ENCODE peak calls at places on chromosomes 1 and 21, in six cellular contexts. D is left lung; X is natural killer cell; H is naive thymus-derived CD8-positive, alpha-beta T cell; K is activated CD8-positive, alpha-beta T cell treated with anti-CD3 and anti-CD28 coated beads for 36 hours; W is activated CD8-positive, alpha-beta memory T cell treated with anti-CD3 and anti-CD28 coated beads, Interleukin-2, amount 10 ng/mL, durations not matched to agents 7 days and 5 days. L is an unnamed sample.

GRCh38 chr1:178168535-178168934 is 74.6 kb downstream of the RASAL2 start:
- ATAC-seq in D (peak), X (no peak), H (no peak), K (no peak), W (no peak), L (no peak)

GRCh38 chr1:163974120-163974519 is 584.9 kb upstream of the PBX1 start:
- ATAC-seq in D (no peak), X (no peak), H (no peak), K (no peak), W (no peak), L (no peak)

GRCh38 chr1:62967031-62967430 is 183.1 kb downstream of the ATG4C start:
- ATAC-seq in D (no peak), X (no peak), H (no peak), K (no peak), W (no peak), L (no peak)

GRCh38 chr1:114462341-114462740 is 48.7 kb downstream of the TRIM33 start:
- ATAC-seq in D (no peak), X (no peak), H (no peak), K (no peak), W (no peak), L (no peak)

GRCh38 chr1:79959635-79960034 is 953.1 kb upstream of the ADGRL4 start:
- ATAC-seq in D (no peak), X (no peak), H (no peak), K (no peak), W (no peak), L (no peak)

GRCh38 chr1:99580451-99580850 is 65.5 kb upstream of the PALMD start:
- ATAC-seq in D (no peak), X (no peak), H (no peak), K (no peak), W (no peak), L (no peak)

GRCh38 chr1:154842635-154843034 is 27.4 kb downstream of the KCNN3 start:
- ATAC-seq in D (no peak), X (no peak), H (no peak), K (no peak), W (no peak), L (no peak)

GRCh38 chr1:237211031-237211430 is 169.0 kb downstream of the RYR2 start:
- ATAC-seq in D (no peak), X (no peak), H (no peak), K (no peak), W (no peak), L (no peak)

GRCh38 chr1:87812881-87813577 is 484.3 kb downstream of the LMO4 start:
- ATAC-seq in D (no peak), X (no peak), H (no peak), K (no peak), W (no peak), L (peak)

GRCh38 chr21:38486705-38487104 is 11.6 kb downstream of the ERG start:
- ATAC-seq in D (peak), X (no peak), H (no peak), K (no peak), W (no peak), L (no peak)

GRCh38 chr1:203592156-203592555 is 34.5 kb upstream of the ATP2B4 start:
- ATAC-seq in D (peak), X (no peak), H (no peak), K (no peak), W (no peak), L (no peak)

GRCh38 chr1:228391411-228392020 is 15.1 kb downstream of the TRIM11 start:
- ATAC-seq in D (no peak), X (no peak), H (no peak), K (no peak), W (no peak), L (peak)

GRCh38 chr1:220787069-220787614 is 429 bp downstream of the MTARC1 start:
- ATAC-seq in D (peak), X (no peak), H (no peak), K (no peak), W (no peak), L (peak)

GRCh38 chr1:10252508-10252907 is 42.1 kb downstream of the KIF1B start:
- ATAC-seq in D (no peak), X (no peak), H (no peak), K (no peak), W (no peak), L (no peak)

GRCh38 chr1:151920147-151920546 is 10.8 kb upstream of the THEM4 start:
- ATAC-seq in D (no peak), X (no peak), H (no peak), K (peak), W (no peak), L (peak)

GRCh38 chr1:113291777-113292659 is 98.3 kb upstream of the MAGI3 start:
- ATAC-seq in D (no peak), X (no peak), H (no peak), K (no peak), W (no peak), L (no peak)

GRCh38 chr21:30779269-30779668 is 24.0 kb upstream of the KRTAP21-1 start:
- ATAC-seq in D (no peak), X (no peak), H (no peak), K (no peak), W (no peak), L (no peak)

GRCh38 chr1:229323205-229323604 is 19.6 kb downstream of the CCSAP start:
- ATAC-seq in D (no peak), X (no peak), H (no peak), K (no peak), W (no peak), L (no peak)

GRCh38 chr21:40847956-40848355 is 998 bp upstream of the DSCAM start:
- ATAC-seq in D (no peak), X (no peak), H (no peak), K (no peak), W (no peak), L (no peak)

GRCh38 chr1:110584045-110584444 is 22.1 kb downstream of the KCNA2 start:
- ATAC-seq in D (no peak), X (no peak), H (no peak), K (no peak), W (no peak), L (no peak)

L was measured in stimulated activated memory B cell treated with anti-CD40 and anti-IgM and Interleukin-4, amounts not matched to agents 10 μg/mL and 1 μg/mL and 100 μg/mL, for 72 hours.